ENCODE peak calls at places on chromosome 1, in five cellular contexts. One of them, this sample, is unnamed.

GRCh38 chr1:38125837-38126520 is 79.4 kb upstream of the POU3F1 start:
- DNase-seq in transverse colon: no peak
- DNase-seq in endothelial cell: no peak
- DNase-seq in upper lobe of left lung: peak
- DNase-seq in brain microvascular endothelial cell: no peak
- DNase-seq in this sample: no peak

GRCh38 chr1:65065535-65066378 is 82.2 kb upstream of the AK4 start:
- DNase-seq in transverse colon: peak
- DNase-seq in endothelial cell: peak
- DNase-seq in upper lobe of left lung: peak
- DNase-seq in brain microvascular endothelial cell: no peak
- DNase-seq in this sample: peak

GRCh38 chr1:197222025-197222685 is 45.9 kb upstream of the CRB1 start:
- DNase-seq in transverse colon: no peak
- DNase-seq in endothelial cell: no peak
- DNase-seq in upper lobe of left lung: peak
- DNase-seq in brain microvascular endothelial cell: no peak
- DNase-seq in this sample: no peak

GRCh38 chr1:112524251-112524650 is 15.5 kb downstream of the WNT2B start:
- DNase-seq in transverse colon: no peak
- DNase-seq in endothelial cell: no peak
- DNase-seq in upper lobe of left lung: peak
- DNase-seq in brain microvascular endothelial cell: peak
- DNase-seq in this sample: no peak

GRCh38 chr1:183807549-183808168 is 2.7 kb downstream of the RGL1 start:
- DNase-seq in transverse colon: peak
- DNase-seq in endothelial cell: no peak
- DNase-seq in upper lobe of left lung: no peak
- DNase-seq in brain microvascular endothelial cell: peak
- DNase-seq in this sample: no peak

GRCh38 chr1:151311589-151312331 is 15.5 kb downstream of the PI4KB start:
- DNase-seq in transverse colon: peak
- DNase-seq in endothelial cell: no peak
- DNase-seq in upper lobe of left lung: no peak
- DNase-seq in brain microvascular endothelial cell: peak
- DNase-seq in this sample: no peak

GRCh38 chr1:53954128-53954527 is 8.0 kb downstream of the LRRC42 start:
- DNase-seq in transverse colon: no peak
- DNase-seq in endothelial cell: no peak
- DNase-seq in upper lobe of left lung: no peak
- DNase-seq in brain microvascular endothelial cell: no peak
- DNase-seq in this sample: no peak

GRCh38 chr1:112700290-112701226 is 6.4 kb downstream of the RHOC start:
- DNase-seq in transverse colon: peak
- DNase-seq in endothelial cell: peak
- DNase-seq in upper lobe of left lung: no peak
- DNase-seq in brain microvascular endothelial cell: peak
- DNase-seq in this sample: peak

GRCh38 chr1:234967121-234967520 is 161.5 kb downstream of the TOMM20 start:
- DNase-seq in transverse colon: no peak
- DNase-seq in endothelial cell: no peak
- DNase-seq in upper lobe of left lung: no peak
- DNase-seq in brain microvascular endothelial cell: no peak
- DNase-seq in this sample: no peak

GRCh38 chr1:9253706-9254105 is 19.1 kb downstream of the H6PD start:
- DNase-seq in transverse colon: no peak
- DNase-seq in endothelial cell: no peak
- DNase-seq in upper lobe of left lung: no peak
- DNase-seq in brain microvascular endothelial cell: peak
- DNase-seq in this sample: no peak

GRCh38 chr1:243316366-243316989 is 60.6 kb downstream of the SDCCAG8 start:
- DNase-seq in transverse colon: no peak
- DNase-seq in endothelial cell: no peak
- DNase-seq in upper lobe of left lung: peak
- DNase-seq in brain microvascular endothelial cell: no peak
- DNase-seq in this sample: peak

GRCh38 chr1:107195476-107195875 is 54.6 kb downstream of the NTNG1 start:
- DNase-seq in transverse colon: no peak
- DNase-seq in endothelial cell: no peak
- DNase-seq in upper lobe of left lung: no peak
- DNase-seq in brain microvascular endothelial cell: no peak
- DNase-seq in this sample: no peak

GRCh38 chr1:45512641-45513054 is 9.0 kb downstream of the PRDX1 start:
- DNase-seq in transverse colon: peak
- DNase-seq in endothelial cell: peak
- DNase-seq in upper lobe of left lung: no peak
- DNase-seq in brain microvascular endothelial cell: peak
- DNase-seq in this sample: peak

GRCh38 chr1:154809436-154810413 is 60.4 kb downstream of the KCNN3 start:
- DNase-seq in transverse colon: no peak
- DNase-seq in endothelial cell: no peak
- DNase-seq in upper lobe of left lung: no peak
- DNase-seq in brain microvascular endothelial cell: peak
- DNase-seq in this sample: no peak

GRCh38 chr1:203649551-203650011 is 22.9 kb downstream of the ATP2B4 start:
- DNase-seq in transverse colon: no peak
- DNase-seq in endothelial cell: no peak
- DNase-seq in upper lobe of left lung: no peak
- DNase-seq in brain microvascular endothelial cell: no peak
- DNase-seq in this sample: no peak

GRCh38 chr1:54609301-54609921 is 13.9 kb downstream of the FAM151A start:
- DNase-seq in transverse colon: no peak
- DNase-seq in endothelial cell: no peak
- DNase-seq in upper lobe of left lung: no peak
- DNase-seq in brain microvascular endothelial cell: no peak
- DNase-seq in this sample: peak

GRCh38 chr1:103513720-103514119 is 11.8 kb upstream of the RNPC3 start:
- DNase-seq in transverse colon: no peak
- DNase-seq in endothelial cell: no peak
- DNase-seq in upper lobe of left lung: no peak
- DNase-seq in brain microvascular endothelial cell: no peak
- DNase-seq in this sample: no peak

GRCh38 chr1:110239491-110240430 is 29.6 kb downstream of the KCNC4 start:
- DNase-seq in transverse colon: no peak
- DNase-seq in endothelial cell: no peak
- DNase-seq in upper lobe of left lung: no peak
- DNase-seq in brain microvascular endothelial cell: no peak
- DNase-seq in this sample: no peak

GRCh38 chr1:44407430-44408180 is 2.5 kb downstream of the RNF220 start:
- DNase-seq in transverse colon: no peak
- DNase-seq in endothelial cell: peak
- DNase-seq in upper lobe of left lung: peak
- DNase-seq in brain microvascular endothelial cell: no peak
- DNase-seq in this sample: peak

GRCh38 chr1:201499795-201500669 is 6.9 kb downstream of the CSRP1 start:
- DNase-seq in transverse colon: no peak
- DNase-seq in endothelial cell: no peak
- DNase-seq in upper lobe of left lung: no peak
- DNase-seq in brain microvascular endothelial cell: no peak
- DNase-seq in this sample: no peak

GRCh38 chr1:106536741-106537140 is 519.7 kb upstream of the PRMT6 start:
- DNase-seq in transverse colon: no peak
- DNase-seq in endothelial cell: no peak
- DNase-seq in upper lobe of left lung: no peak
- DNase-seq in brain microvascular endothelial cell: peak
- DNase-seq in this sample: no peak

GRCh38 chr1:3577300-3577699 is 34.0 kb downstream of the MEGF6 start:
- DNase-seq in transverse colon: no peak
- DNase-seq in endothelial cell: no peak
- DNase-seq in upper lobe of left lung: no peak
- DNase-seq in brain microvascular endothelial cell: peak
- DNase-seq in this sample: no peak

GRCh38 chr1:44941424-44942324 is 44.7 kb downstream of the EIF2B3 start:
- DNase-seq in transverse colon: no peak
- DNase-seq in endothelial cell: no peak
- DNase-seq in upper lobe of left lung: no peak
- DNase-seq in brain microvascular endothelial cell: no peak
- DNase-seq in this sample: no peak

GRCh38 chr1:153990468-153991150 is at the start of gene RPS27:
- DNase-seq in transverse colon: peak
- DNase-seq in endothelial cell: peak
- DNase-seq in upper lobe of left lung: peak
- DNase-seq in brain microvascular endothelial cell: peak
- DNase-seq in this sample: peak

GRCh38 chr1:199512037-199512710 is 515.3 kb upstream of the NR5A2 start:
- DNase-seq in transverse colon: no peak
- DNase-seq in endothelial cell: no peak
- DNase-seq in upper lobe of left lung: no peak
- DNase-seq in brain microvascular endothelial cell: no peak
- DNase-seq in this sample: no peak

GRCh38 chr1:68321084-68321685 is 88.9 kb upstream of the WLS start:
- DNase-seq in transverse colon: peak
- DNase-seq in endothelial cell: peak
- DNase-seq in upper lobe of left lung: peak
- DNase-seq in brain microvascular endothelial cell: peak
- DNase-seq in this sample: peak

GRCh38 chr1:35554261-35555211 is 2.7 kb downstream of the KIAA0319L start:
- DNase-seq in transverse colon: no peak
- DNase-seq in endothelial cell: no peak
- DNase-seq in upper lobe of left lung: no peak
- DNase-seq in brain microvascular endothelial cell: no peak
- DNase-seq in this sample: no peak

GRCh38 chr1:14535619-14536355 is 62.7 kb upstream of the KAZN start:
- DNase-seq in transverse colon: no peak
- DNase-seq in endothelial cell: no peak
- DNase-seq in upper lobe of left lung: no peak
- DNase-seq in brain microvascular endothelial cell: no peak
- DNase-seq in this sample: no peak

GRCh38 chr1:243396876-243397275 is 141.0 kb downstream of the SDCCAG8 start:
- DNase-seq in transverse colon: no peak
- DNase-seq in endothelial cell: no peak
- DNase-seq in upper lobe of left lung: no peak
- DNase-seq in brain microvascular endothelial cell: no peak
- DNase-seq in this sample: no peak

GRCh38 chr1:178374016-178374415 is 122.7 kb downstream of the CLEC20A start:
- DNase-seq in transverse colon: no peak
- DNase-seq in endothelial cell: no peak
- DNase-seq in upper lobe of left lung: no peak
- DNase-seq in brain microvascular endothelial cell: no peak
- DNase-seq in this sample: no peak

GRCh38 chr1:194171596-194171995 is 985.2 kb upstream of the B3GALT2 start:
- DNase-seq in transverse colon: no peak
- DNase-seq in endothelial cell: no peak
- DNase-seq in upper lobe of left lung: no peak
- DNase-seq in brain microvascular endothelial cell: no peak
- DNase-seq in this sample: no peak

GRCh38 chr1:212238552-212238951 is 46.7 kb upstream of the PPP2R5A start:
- DNase-seq in transverse colon: no peak
- DNase-seq in endothelial cell: no peak
- DNase-seq in upper lobe of left lung: no peak
- DNase-seq in brain microvascular endothelial cell: no peak
- DNase-seq in this sample: no peak

GRCh38 chr1:115041654-115042053 is 12.0 kb downstream of the TSHB start:
- DNase-seq in transverse colon: no peak
- DNase-seq in endothelial cell: no peak
- DNase-seq in upper lobe of left lung: no peak
- DNase-seq in brain microvascular endothelial cell: no peak
- DNase-seq in this sample: no peak
- TF ChIP-seq CTCF in transverse colon: peak
- TF ChIP-seq CTCF in endothelial cell: no peak
- TF ChIP-seq CTCF in upper lobe of left lung: no peak
- TF ChIP-seq CTCF in brain microvascular endothelial cell: peak
- TF ChIP-seq CTCF in this sample: peak

GRCh38 chr1:16918371-16918770 is 3.4 kb upstream of the CROCC start:
- DNase-seq in transverse colon: no peak
- DNase-seq in endothelial cell: no peak
- DNase-seq in upper lobe of left lung: no peak
- DNase-seq in brain microvascular endothelial cell: no peak
- DNase-seq in this sample: peak

GRCh38 chr1:16913616-16913865 is 8.2 kb upstream of the CROCC start:
- DNase-seq in transverse colon: no peak
- DNase-seq in endothelial cell: no peak
- DNase-seq in upper lobe of left lung: no peak
- DNase-seq in brain microvascular endothelial cell: no peak
- DNase-seq in this sample: no peak

GRCh38 chr1:16907870-16908758 is 12.3 kb downstream of the RNU1-2 start:
- DNase-seq in transverse colon: no peak
- DNase-seq in endothelial cell: no peak
- DNase-seq in upper lobe of left lung: no peak
- DNase-seq in brain microvascular endothelial cell: no peak
- DNase-seq in this sample: no peak

GRCh38 chr1:16915627-16915973 is 6.1 kb upstream of the CROCC start:
- DNase-seq in transverse colon: no peak
- DNase-seq in endothelial cell: no peak
- DNase-seq in upper lobe of left lung: no peak
- DNase-seq in brain microvascular endothelial cell: no peak
- DNase-seq in this sample: no peak

GRCh38 chr1:16913866-16914662 is 7.7 kb upstream of the CROCC start:
- DNase-seq in transverse colon: peak
- DNase-seq in endothelial cell: peak
- DNase-seq in upper lobe of left lung: peak
- DNase-seq in brain microvascular endothelial cell: peak
- DNase-seq in this sample: peak
- TF ChIP-seq CTCF in transverse colon: no peak
- TF ChIP-seq CTCF in endothelial cell: no peak
- TF ChIP-seq CTCF in upper lobe of left lung: no peak
- TF ChIP-seq CTCF in brain microvascular endothelial cell: no peak
- TF ChIP-seq CTCF in this sample: peak

DNA sequence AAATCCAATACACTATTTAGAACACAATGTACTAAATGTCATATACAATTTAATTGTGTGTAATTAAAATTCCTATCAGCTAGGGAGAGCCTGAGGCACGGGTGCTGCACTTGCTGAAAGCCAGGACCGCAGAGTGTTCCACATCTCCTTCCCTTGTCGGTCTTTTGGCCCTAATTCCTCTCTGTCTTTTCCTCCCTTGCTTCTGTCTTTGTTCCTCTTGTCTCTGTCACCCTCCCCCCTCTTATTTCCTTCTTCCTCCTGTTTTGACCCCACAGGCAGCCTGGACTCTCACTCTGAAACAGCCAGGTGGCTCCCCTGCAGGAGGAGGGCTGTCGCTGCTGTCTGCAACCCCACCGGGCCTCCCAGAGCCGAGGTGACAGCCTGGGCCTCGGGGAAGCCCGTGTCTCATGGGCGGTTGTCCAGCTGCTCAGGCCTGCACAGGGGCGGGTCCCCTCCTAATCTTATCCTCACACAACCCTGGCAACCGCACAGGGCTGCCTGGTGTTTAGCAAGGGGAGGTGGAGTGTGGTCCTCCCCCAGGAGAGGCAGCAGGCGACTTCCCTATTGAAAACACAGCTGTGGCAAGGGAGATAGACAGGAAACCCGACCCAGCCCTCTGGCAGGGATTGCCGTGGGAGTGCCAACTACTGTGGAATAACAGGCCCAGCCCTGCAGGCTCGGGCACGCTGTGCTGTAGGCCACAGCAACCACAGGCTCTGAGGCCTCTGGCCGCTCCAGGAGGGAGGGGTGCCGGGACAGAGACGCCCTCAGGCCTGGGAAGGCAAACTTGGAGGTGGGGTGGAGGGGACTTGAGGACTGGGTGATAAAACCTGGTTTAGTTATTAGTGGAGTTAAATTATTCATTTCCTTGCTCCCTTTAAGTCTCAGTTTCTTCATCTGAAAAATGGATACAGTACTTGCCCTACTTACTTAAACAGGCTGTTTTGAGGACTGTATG is 68.8 kb upstream of the WDR26 start:
- DNase-seq in transverse colon: peak
- DNase-seq in endothelial cell: peak
- DNase-seq in upper lobe of left lung: peak
- DNase-seq in brain microvascular endothelial cell: peak
- DNase-seq in this sample: peak
- TF ChIP-seq CTCF in transverse colon: no peak
- TF ChIP-seq CTCF in endothelial cell: no peak
- TF ChIP-seq CTCF in upper lobe of left lung: peak
- TF ChIP-seq CTCF in brain microvascular endothelial cell: peak
- TF ChIP-seq CTCF in this sample: peak

GRCh38 chr1:114428083-114428754 is 82.8 kb downstream of the TRIM33 start:
- DNase-seq in transverse colon: no peak
- DNase-seq in endothelial cell: no peak
- DNase-seq in upper lobe of left lung: no peak
- DNase-seq in brain microvascular endothelial cell: no peak
- DNase-seq in this sample: no peak
- TF ChIP-seq CTCF in transverse colon: no peak
- TF ChIP-seq CTCF in endothelial cell: peak
- TF ChIP-seq CTCF in upper lobe of left lung: peak
- TF ChIP-seq CTCF in brain microvascular endothelial cell: peak
- TF ChIP-seq CTCF in this sample: peak